ENCODE peak calls at places on chromosomes 5 and 9, in six cellular contexts. L is foreskin fibroblast, N is cardiac muscle cell, D is T follicular helper cell, S is nephron progenitor cell, F is NCI-H1105 treated with DMSO at 0.1 percent for 48 hours. I is an unnamed sample.

GRCh38 chr9:109037946-109038345 is 24.6 kb upstream of the CTNNAL1 start:
- DNase-seq in L (no peak), N (no peak), D (no peak), S (no peak), F (no peak), I (no peak)

GRCh38 chr5:133531634-133532033 is 80.7 kb downstream of the FSTL4 start:
- DNase-seq in L (no peak), N (peak; percentile 33), D (no peak), S (no peak), F (no peak), I (no peak)

GRCh38 chr5:171424726-171425125 is 5.3 kb downstream of the FGF18 start:
- DNase-seq in L (no peak), N (no peak), D (no peak), S (no peak), F (no peak), I (no peak)

GRCh38 chr9:69549310-69550202 is 122.6 kb downstream of the APBA1 start:
- DNase-seq in L (peak; percentile 30), N (peak; percentile 64), D (peak; percentile 3), S (peak; percentile 35), F (no peak), I (peak; percentile 44)

GRCh38 chr5:127650022-127650421 is 1.1 kb downstream of the CTXN3 start:
- DNase-seq in L (no peak), N (peak; percentile 69), D (no peak), S (no peak), F (no peak), I (no peak)

GRCh38 chr9:99807276-99807852 is 14.3 kb upstream of the NR4A3 start:
- DNase-seq in L (peak; percentile 26), N (peak; percentile 70), D (peak; percentile 42), S (peak; percentile 60), F (peak; percentile 31), I (peak; percentile 49)

GRCh38 chr9:28951945-28952344 is 1378.7 kb upstream of the C9orf72 start:
- DNase-seq in L (no peak), N (no peak), D (no peak), S (no peak), F (no peak), I (no peak)

GRCh38 chr5:143772621-143773020 is 39.3 kb upstream of the HMHB1 start:
- DNase-seq in L (no peak), N (no peak), D (no peak), S (no peak), F (no peak), I (no peak)

GRCh38 chr5:130398825-130399224 is 494.6 kb downstream of the CHSY3 start:
- DNase-seq in L (no peak), N (no peak), D (no peak), S (no peak), F (no peak), I (no peak)

GRCh38 chr9:129919836-129920235 is 84.6 kb downstream of the USP20 start:
- DNase-seq in L (no peak), N (no peak), D (no peak), S (no peak), F (no peak), I (no peak)